ENCODE peak calls at places on chromosomes 6 and 20, in four cellular contexts. One of them, this sample, is unnamed.

GRCh38 chr6:13924146-13924948 is 405 bp upstream of the RNF182 start:
- DNase-seq in hippocampal formation: no peak
- DNase-seq in fibroblast of pulmonary artery: peak; percentile 37
- DNase-seq in G401: peak; percentile 84
- DNase-seq in this sample: peak; percentile 37

GRCh38 chr20:17612287-17612974 is 42.6 kb downstream of the DSTN start:
- DNase-seq in fibroblast of pulmonary artery: peak; percentile 81
- DNase-seq in hippocampal formation: no peak
- DNase-seq in G401: no peak
- DNase-seq in this sample: no peak

GRCh38 chr6:43943781-43944250 is 173.8 kb downstream of the VEGFA start:
- DNase-seq in hippocampal formation: no peak
- DNase-seq in G401: no peak
- DNase-seq in fibroblast of pulmonary artery: no peak
- DNase-seq in this sample: no peak

GRCh38 chr20:57391439-57392129 is 388 bp downstream of the RBM38 start:
- DNase-seq in G401: no peak
- DNase-seq in hippocampal formation: no peak
- DNase-seq in fibroblast of pulmonary artery: no peak
- DNase-seq in this sample: no peak

GRCh38 chr20:23257848-23258746 is 92.5 kb upstream of the NXT1 start:
- DNase-seq in G401: no peak
- DNase-seq in fibroblast of pulmonary artery: peak; percentile 97
- DNase-seq in hippocampal formation: no peak
- DNase-seq in this sample: peak; percentile 97

GRCh38 chr6:136249336-136249735 is 775 bp downstream of the MTFR2 start:
- DNase-seq in hippocampal formation: no peak
- DNase-seq in fibroblast of pulmonary artery: no peak
- DNase-seq in G401: no peak
- DNase-seq in this sample: peak; percentile 14

GRCh38 chr6:40251609-40252008 is 317.3 kb upstream of the MOCS1 start:
- DNase-seq in fibroblast of pulmonary artery: no peak
- DNase-seq in G401: peak; percentile 80
- DNase-seq in hippocampal formation: no peak
- DNase-seq in this sample: no peak

GRCh38 chr6:40963019-40963418 is 76.0 kb downstream of the UNC5CL start:
- DNase-seq in fibroblast of pulmonary artery: no peak
- DNase-seq in G401: no peak
- DNase-seq in hippocampal formation: no peak
- DNase-seq in this sample: no peak

GRCh38 chr6:26754212-26754611 is 94.7 kb upstream of the ZNF322 start:
- DNase-seq in G401: no peak
- DNase-seq in fibroblast of pulmonary artery: no peak
- DNase-seq in hippocampal formation: no peak
- DNase-seq in this sample: no peak

GRCh38 chr6:169222126-169222525 is 31.5 kb downstream of the THBS2 start:
- DNase-seq in G401: no peak
- DNase-seq in hippocampal formation: no peak
- DNase-seq in fibroblast of pulmonary artery: no peak
- DNase-seq in this sample: no peak

GRCh38 chr6:17886891-17887290 is 100.5 kb downstream of the KIF13A start:
- DNase-seq in hippocampal formation: no peak
- DNase-seq in G401: peak; percentile 85
- DNase-seq in fibroblast of pulmonary artery: no peak
- DNase-seq in this sample: no peak

GRCh38 chr6:72464791-72465691 is 156.8 kb upstream of the KCNQ5 start:
- DNase-seq in G401: no peak
- DNase-seq in fibroblast of pulmonary artery: peak; percentile 62
- DNase-seq in hippocampal formation: no peak
- DNase-seq in this sample: no peak

GRCh38 chr6:19837511-19838441 is 606 bp downstream of the ID4 start:
- DNase-seq in fibroblast of pulmonary artery: peak; percentile 44
- DNase-seq in hippocampal formation: no peak
- DNase-seq in G401: no peak
- DNase-seq in this sample: peak; percentile 6

GRCh38 chr20:54044156-54044555 is 26.2 kb downstream of the BCAS1 start:
- DNase-seq in hippocampal formation: no peak
- DNase-seq in fibroblast of pulmonary artery: peak; percentile 74
- DNase-seq in G401: no peak
- DNase-seq in this sample: no peak

GRCh38 chr6:159487636-159488035 is 205.4 kb downstream of the SOD2 start:
- DNase-seq in G401: no peak
- DNase-seq in hippocampal formation: no peak
- DNase-seq in fibroblast of pulmonary artery: peak; percentile 27
- DNase-seq in this sample: no peak

GRCh38 chr20:34210271-34210670 is 31.0 kb upstream of the ASIP start:
- DNase-seq in G401: no peak
- DNase-seq in hippocampal formation: no peak
- DNase-seq in fibroblast of pulmonary artery: no peak
- DNase-seq in this sample: no peak

This sample was measured in endothelial cell of umbilical vein.